ENCODE peak calls at places on chromosomes 11 and 22, in seven cellular contexts. X, J, T, D, B, V and A are unnamed samples.
A peak's percentile ranks its signal among the peaks of the same experiment; 100 is the strongest.

GRCh38 chr22:19825016-19825339 is 29.7 kb downstream of the GNB1L start:
- DNase-seq in X (no peak), J (no peak), T (no peak), D (no peak), B (no peak), V (peak; percentile 3), A (no peak)

GRCh38 chr11:1295591-1295990 is 13.8 kb downstream of the TOLLIP start:
- DNase-seq in X (peak; percentile 20), J (no peak), T (no peak), D (no peak), B (no peak), V (no peak), A (no peak)

GRCh38 chr11:6755303-6755952 is 16.3 kb downstream of the OR2AG2 start:
- DNase-seq in X (no peak), J (peak; percentile 64), T (no peak), D (no peak), B (no peak), V (peak; percentile 36), A (no peak)

GRCh38 chr11:763549-764321 is 13.6 kb downstream of the GATD1 start:
- DNase-seq in X (no peak), J (no peak), T (no peak), D (no peak), B (no peak), V (no peak), A (no peak)

GRCh38 chr11:76524461-76524860 is 79.6 kb downstream of the EMSY start:
- DNase-seq in X (no peak), J (no peak), T (no peak), D (no peak), B (no peak), V (no peak), A (no peak)

GRCh38 chr11:63802637-63803414 is 10.4 kb upstream of the SPINDOC start:
- DNase-seq in X (no peak), J (peak; percentile 43), T (no peak), D (no peak), B (no peak), V (no peak), A (no peak)

GRCh38 chr11:64742087-64742939 is 1.6 kb downstream of the RASGRP2 start:
- DNase-seq in X (no peak), J (peak; percentile 39), T (no peak), D (no peak), B (no peak), V (peak; percentile 36), A (no peak)

GRCh38 chr11:86153439-86153838 is 84.6 kb upstream of the PICALM start:
- DNase-seq in X (no peak), J (no peak), T (no peak), D (no peak), B (no peak), V (no peak), A (no peak)

GRCh38 chr22:48781868-48782267 is 1045.8 kb downstream of the BRD1 start:
- DNase-seq in X (no peak), J (no peak), T (no peak), D (no peak), B (no peak), V (no peak), A (no peak)

GRCh38 chr11:92762175-92762574 is 207.3 kb upstream of the MTNR1B start:
- DNase-seq in X (no peak), J (no peak), T (no peak), D (no peak), B (no peak), V (no peak), A (no peak)

GRCh38 chr22:19520007-19520406 is 4.2 kb downstream of the CLDN5 start:
- DNase-seq in X (no peak), J (no peak), T (no peak), D (no peak), B (no peak), V (no peak), A (no peak)

GRCh38 chr11:8089791-8090510 is 8.9 kb downstream of the TUB start:
- DNase-seq in X (peak; percentile 23), J (no peak), T (no peak), D (no peak), B (no peak), V (no peak), A (no peak)